ENCODE peak calls at places on chromosomes 1 and 21, in five cellular contexts. Y is thoracic aorta, S is NB4, L is adipocyte, G is EL. A is an unnamed sample.

GRCh38 chr1:15882665-15883064 is 35.2 kb downstream of the SPEN start:
- DNase-seq in Y (no peak), S (peak; percentile 61), L (no peak), G (peak; percentile 48), A (no peak)

GRCh38 chr1:84103197-84103992 is 40.7 kb upstream of the PRKACB start:
- DNase-seq in Y (no peak), S (peak; percentile 76), L (peak; percentile 85), G (peak; percentile 90), A (peak; percentile 17)

GRCh38 chr1:172638249-172638648 is 20.7 kb upstream of the FASLG start:
- DNase-seq in Y (no peak), S (no peak), L (no peak), G (no peak), A (no peak)

GRCh38 chr1:150692720-150693119 is 4.2 kb downstream of the GOLPH3L start:
- DNase-seq in Y (no peak), S (no peak), L (no peak), G (no peak), A (no peak)

GRCh38 chr21:44965251-44966022 is 25.6 kb downstream of the SLX9 start:
- DNase-seq in Y (no peak), S (peak; percentile 54), L (peak; percentile 26), G (peak; percentile 67), A (no peak)

GRCh38 chr21:38080888-38081287 is 164.6 kb upstream of the KCNJ6 start:
- DNase-seq in Y (no peak), S (no peak), L (no peak), G (no peak), A (no peak)

GRCh38 chr1:162385702-162386101 is 4.2 kb downstream of the C1orf226 start:
- DNase-seq in Y (no peak), S (no peak), L (no peak), G (no peak), A (no peak)

GRCh38 chr1:212671342-212672031 is 28.2 kb downstream of the BATF3 start:
- DNase-seq in Y (no peak), S (peak; percentile 92), L (peak; percentile 31), G (peak; percentile 68), A (peak; percentile 98)

A was measured in AML-193.